ENCODE peak calls at places on chromosome 6, in eight cellular contexts. K is effector CD4-positive, alpha-beta T cell; B is body of pancreas; D is NCI-H1105 treated with DMSO at 0.1 percent for 48 hours; E is aorta; M is AG20443; I is HEK293T; U is naive thymus-derived CD8-positive, alpha-beta T cell. H is an unnamed sample.

GRCh38 chr6:65189344-65189743 is 517.7 kb downstream of the EYS start:
- DNase-seq in K (no peak), B (no peak), D (no peak), E (no peak), M (no peak), I (no peak), U (no peak), H (no peak)

GRCh38 chr6:3849681-3850450 is 693 bp downstream of the FAM50B start:
- DNase-seq in K (peak; percentile 4), B (peak; percentile 46), D (no peak), E (peak; percentile 82), M (no peak), I (no peak), U (no peak), H (no peak)

GRCh38 chr6:33655155-33655554 is 34.0 kb downstream of the ITPR3 start:
- DNase-seq in K (no peak), B (no peak), D (no peak), E (no peak), M (peak; percentile 76), I (no peak), U (no peak), H (no peak)

GRCh38 chr6:5580736-5581568 is 319.6 kb downstream of the FARS2 start:
- DNase-seq in K (no peak), B (no peak), D (no peak), E (no peak), M (no peak), I (no peak), U (peak; percentile 21), H (no peak)

GRCh38 chr6:157273756-157274088 is 49.6 kb downstream of the TMEM242 start:
- DNase-seq in K (peak; percentile 52), B (no peak), D (peak; percentile 47), E (no peak), M (peak; percentile 29), I (peak; percentile 82), U (peak; percentile 79), H (no peak)

GRCh38 chr6:119078449-119079287 is at the start of gene FAM184A:
- DNase-seq in K (peak; percentile 72), B (peak; percentile 66), D (peak; percentile 66), E (peak; percentile 89), M (peak; percentile 72), I (peak; percentile 86), U (peak; percentile 81), H (peak; percentile 59)

GRCh38 chr6:51214442-51214841 is 395.8 kb downstream of the TFAP2B start:
- DNase-seq in K (no peak), B (no peak), D (no peak), E (no peak), M (no peak), I (no peak), U (no peak), H (no peak)

GRCh38 chr6:89952696-89953095 is 58.4 kb downstream of the GJA10 start:
- DNase-seq in K (peak; percentile 60), B (no peak), D (no peak), E (no peak), M (no peak), I (no peak), U (peak; percentile 62), H (no peak)

GRCh38 chr6:104559435-104560202 is 300.1 kb downstream of the HACE1 start:
- DNase-seq in K (no peak), B (peak; percentile 48), D (no peak), E (no peak), M (no peak), I (no peak), U (no peak), H (no peak)

GRCh38 chr6:108737594-108738546 is 110.4 kb upstream of the ARMC2 start:
- DNase-seq in K (no peak), B (no peak), D (no peak), E (peak; percentile 88), M (peak; percentile 91), I (no peak), U (no peak), H (no peak)

GRCh38 chr6:118788702-118789101 is 105.2 kb upstream of the ASF1A start:
- DNase-seq in K (no peak), B (no peak), D (no peak), E (no peak), M (no peak), I (no peak), U (no peak), H (no peak)

GRCh38 chr6:143673638-143674037 is 4.1 kb upstream of the PHACTR2 start:
- DNase-seq in K (no peak), B (no peak), D (no peak), E (no peak), M (peak; percentile 81), I (no peak), U (no peak), H (no peak)

GRCh38 chr6:35808688-35809087 is 3.5 kb downstream of the LHFPL5 start:
- DNase-seq in K (no peak), B (no peak), D (peak; percentile 98), E (no peak), M (no peak), I (no peak), U (no peak), H (no peak)

GRCh38 chr6:8043221-8043620 is 21.0 kb downstream of the BLOC1S5 start:
- DNase-seq in K (no peak), B (no peak), D (no peak), E (no peak), M (no peak), I (no peak), U (no peak), H (no peak)

GRCh38 chr6:110885526-110885925 is 10.9 kb downstream of the AMD1 start:
- DNase-seq in K (no peak), B (no peak), D (no peak), E (no peak), M (no peak), I (no peak), U (no peak), H (no peak)

GRCh38 chr6:132969188-132969587 is 154.8 kb downstream of the RPS12 start:
- DNase-seq in K (no peak), B (no peak), D (no peak), E (no peak), M (no peak), I (no peak), U (no peak), H (no peak)

GRCh38 chr6:64041373-64041772 is 405.8 kb downstream of the PHF3 start:
- DNase-seq in K (no peak), B (no peak), D (no peak), E (no peak), M (no peak), I (no peak), U (no peak), H (no peak)

GRCh38 chr6:21468487-21468886 is 125.1 kb upstream of the SOX4 start:
- DNase-seq in K (no peak), B (no peak), D (no peak), E (no peak), M (no peak), I (no peak), U (no peak), H (no peak)

GRCh38 chr6:33577106-33577535 is 3.0 kb downstream of the BAK1 start:
- DNase-seq in K (no peak), B (peak; percentile 48), D (no peak), E (peak; percentile 81), M (no peak), I (no peak), U (no peak), H (no peak)

GRCh38 chr6:158149641-158150040 is 18.4 kb downstream of the SERAC1 start:
- DNase-seq in K (no peak), B (no peak), D (no peak), E (no peak), M (peak; percentile 14), I (no peak), U (no peak), H (no peak)

H was measured in hippocampal formation.